ENCODE peak calls at places on chromosomes 3 and 15, in six cellular contexts. One of them, this sample, is unnamed.

GRCh38 chr3:171680690-171681416 is 129.4 kb downstream of the PLD1 start:
- DNase-seq in endodermal cell: no peak
- DNase-seq in fibroblast of gingiva: no peak
- DNase-seq in GM23248: no peak
- DNase-seq in foreskin melanocyte: no peak
- DNase-seq in hepatocyte: no peak
- DNase-seq in this sample: no peak

GRCh38 chr3:172201136-172201989 is 162.0 kb downstream of the FNDC3B start:
- DNase-seq in GM23248: peak
- DNase-seq in hepatocyte: peak
- DNase-seq in fibroblast of gingiva: peak
- DNase-seq in foreskin melanocyte: no peak
- DNase-seq in endodermal cell: no peak
- DNase-seq in this sample: peak

GRCh38 chr3:146498002-146498736 is 28.8 kb upstream of the PLSCR2 start:
- DNase-seq in endodermal cell: no peak
- DNase-seq in fibroblast of gingiva: no peak
- DNase-seq in foreskin melanocyte: no peak
- DNase-seq in hepatocyte: no peak
- DNase-seq in GM23248: no peak
- DNase-seq in this sample: no peak

GRCh38 chr15:42919794-42920280 is 741 bp downstream of the TTBK2 start:
- DNase-seq in foreskin melanocyte: peak
- DNase-seq in fibroblast of gingiva: peak
- DNase-seq in GM23248: peak
- DNase-seq in hepatocyte: peak
- DNase-seq in endodermal cell: no peak
- DNase-seq in this sample: peak

GRCh38 chr3:46019707-46020106 is 7.6 kb downstream of the XCR1 start:
- DNase-seq in hepatocyte: no peak
- DNase-seq in GM23248: peak
- DNase-seq in fibroblast of gingiva: peak
- DNase-seq in foreskin melanocyte: no peak
- DNase-seq in endodermal cell: no peak
- DNase-seq in this sample: no peak

GRCh38 chr15:25776071-25776740 is 86.9 kb downstream of the ATP10A start:
- DNase-seq in hepatocyte: no peak
- DNase-seq in foreskin melanocyte: no peak
- DNase-seq in fibroblast of gingiva: no peak
- DNase-seq in GM23248: peak
- DNase-seq in endodermal cell: no peak
- DNase-seq in this sample: no peak

GRCh38 chr15:61030451-61030850 is 198.7 kb downstream of the RORA start:
- DNase-seq in endodermal cell: no peak
- DNase-seq in hepatocyte: no peak
- DNase-seq in foreskin melanocyte: no peak
- DNase-seq in GM23248: peak
- DNase-seq in fibroblast of gingiva: no peak
- DNase-seq in this sample: no peak

GRCh38 chr3:81218023-81218422 is 543.4 kb downstream of the GBE1 start:
- DNase-seq in endodermal cell: peak
- DNase-seq in hepatocyte: peak
- DNase-seq in foreskin melanocyte: no peak
- DNase-seq in GM23248: peak
- DNase-seq in fibroblast of gingiva: peak
- DNase-seq in this sample: peak

GRCh38 chr15:43828061-43828657 is 1.4 kb downstream of the WDR76 start:
- DNase-seq in hepatocyte: no peak
- DNase-seq in GM23248: peak
- DNase-seq in foreskin melanocyte: no peak
- DNase-seq in fibroblast of gingiva: peak
- DNase-seq in endodermal cell: no peak
- DNase-seq in this sample: no peak

GRCh38 chr3:149401215-149401925 is 23.9 kb upstream of the TM4SF1 start:
- DNase-seq in GM23248: peak
- DNase-seq in endodermal cell: no peak
- DNase-seq in foreskin melanocyte: no peak
- DNase-seq in hepatocyte: peak
- DNase-seq in fibroblast of gingiva: peak
- DNase-seq in this sample: no peak

GRCh38 chr3:82685761-82686160 is 924.3 kb upstream of the GBE1 start:
- DNase-seq in fibroblast of gingiva: no peak
- DNase-seq in GM23248: no peak
- DNase-seq in endodermal cell: no peak
- DNase-seq in foreskin melanocyte: no peak
- DNase-seq in hepatocyte: no peak
- DNase-seq in this sample: no peak

GRCh38 chr3:61563614-61564404 is 2.4 kb downstream of the PTPRG start:
- DNase-seq in hepatocyte: peak
- DNase-seq in endodermal cell: peak
- DNase-seq in foreskin melanocyte: no peak
- DNase-seq in GM23248: peak
- DNase-seq in fibroblast of gingiva: no peak
- DNase-seq in this sample: no peak

GRCh38 chr3:160129459-160130061 is 95.7 kb upstream of the C3orf80 start:
- DNase-seq in hepatocyte: no peak
- DNase-seq in endodermal cell: no peak
- DNase-seq in GM23248: peak
- DNase-seq in fibroblast of gingiva: peak
- DNase-seq in foreskin melanocyte: peak
- DNase-seq in this sample: no peak

GRCh38 chr3:71063768-71064287 is 519.7 kb downstream of the FOXP1 start:
- DNase-seq in foreskin melanocyte: peak
- DNase-seq in hepatocyte: peak
- DNase-seq in fibroblast of gingiva: peak
- DNase-seq in endodermal cell: peak
- DNase-seq in GM23248: peak
- DNase-seq in this sample: peak

GRCh38 chr15:76208786-76209424 is 102.4 kb downstream of the ETFA start:
- DNase-seq in fibroblast of gingiva: no peak
- DNase-seq in endodermal cell: no peak
- DNase-seq in GM23248: no peak
- DNase-seq in hepatocyte: no peak
- DNase-seq in foreskin melanocyte: no peak
- DNase-seq in this sample: no peak

GRCh38 chr3:59737209-59737608 is 687.4 kb upstream of the CFAP20DC start:
- DNase-seq in endodermal cell: no peak
- DNase-seq in foreskin melanocyte: no peak
- DNase-seq in hepatocyte: no peak
- DNase-seq in GM23248: no peak
- DNase-seq in fibroblast of gingiva: no peak
- DNase-seq in this sample: no peak

GRCh38 chr3:24493951-24494615 is 567 bp downstream of the THRB start:
- DNase-seq in foreskin melanocyte: no peak
- DNase-seq in endodermal cell: peak
- DNase-seq in hepatocyte: peak
- DNase-seq in fibroblast of gingiva: peak
- DNase-seq in GM23248: peak
- DNase-seq in this sample: peak

GRCh38 chr3:40753371-40753770 is 228.6 kb downstream of the ZNF621 start:
- DNase-seq in endodermal cell: no peak
- DNase-seq in foreskin melanocyte: no peak
- DNase-seq in fibroblast of gingiva: no peak
- DNase-seq in hepatocyte: no peak
- DNase-seq in GM23248: no peak
- DNase-seq in this sample: no peak

GRCh38 chr3:113615976-113616375 is 80.5 kb downstream of the USF3 start:
- DNase-seq in fibroblast of gingiva: no peak
- DNase-seq in foreskin melanocyte: no peak
- DNase-seq in endodermal cell: no peak
- DNase-seq in GM23248: no peak
- DNase-seq in hepatocyte: no peak
- DNase-seq in this sample: no peak

GRCh38 chr3:24128195-24129005 is 183.3 kb downstream of the NR1D2 start:
- DNase-seq in fibroblast of gingiva: peak
- DNase-seq in GM23248: peak
- DNase-seq in hepatocyte: no peak
- DNase-seq in endodermal cell: no peak
- DNase-seq in foreskin melanocyte: no peak
- DNase-seq in this sample: no peak

GRCh38 chr3:54064486-54064885 is 57.9 kb upstream of the CACNA2D3 start:
- DNase-seq in foreskin melanocyte: no peak
- DNase-seq in endodermal cell: no peak
- DNase-seq in fibroblast of gingiva: no peak
- DNase-seq in hepatocyte: no peak
- DNase-seq in GM23248: no peak
- DNase-seq in this sample: no peak

GRCh38 chr3:167992384-167992783 is 103.3 kb downstream of the GOLIM4 start:
- DNase-seq in hepatocyte: peak
- DNase-seq in fibroblast of gingiva: no peak
- DNase-seq in endodermal cell: no peak
- DNase-seq in GM23248: no peak
- DNase-seq in foreskin melanocyte: no peak
- DNase-seq in this sample: no peak

GRCh38 chr15:99928429-99928981 is 195.3 kb upstream of the LYSMD4 start:
- DNase-seq in hepatocyte: peak
- DNase-seq in endodermal cell: peak
- DNase-seq in fibroblast of gingiva: peak
- DNase-seq in GM23248: peak
- DNase-seq in foreskin melanocyte: peak
- DNase-seq in this sample: peak